ENCODE peak calls at places on chromosomes 13 and 19, in nine cellular contexts. One of them, this sample, is unnamed.

GRCh38 chr19:10870501-10870954 is 825 bp upstream of the CARM1 start:
- DNase-seq in left lung: no peak
- DNase-seq in iris pigment epithelial cell: no peak
- DNase-seq in tibial nerve: no peak
- DNase-seq in neuronal stem cell: no peak
- DNase-seq in T-cell: no peak
- DNase-seq in activated naive CD4-positive, alpha-beta T cell treated with anti-CD3 and anti-CD28 coated beads, Interleukin-2, amount 10 ng/mL, durations not matched to agents 7 days and 5 days: no peak
- DNase-seq in colonic mucosa: no peak
- DNase-seq in EH: no peak
- DNase-seq in this sample: no peak

GRCh38 chr13:51907040-51907732 is 45.4 kb downstream of the CCDC70 start:
- DNase-seq in activated naive CD4-positive, alpha-beta T cell treated with anti-CD3 and anti-CD28 coated beads, Interleukin-2, amount 10 ng/mL, durations not matched to agents 7 days and 5 days: no peak
- DNase-seq in T-cell: no peak
- DNase-seq in iris pigment epithelial cell: no peak
- DNase-seq in neuronal stem cell: no peak
- DNase-seq in tibial nerve: no peak
- DNase-seq in EH: no peak
- DNase-seq in colonic mucosa: no peak
- DNase-seq in left lung: no peak
- DNase-seq in this sample: no peak

GRCh38 chr13:26482451-26483197 is 74.9 kb upstream of the WASF3 start:
- DNase-seq in EH: peak
- DNase-seq in neuronal stem cell: peak
- DNase-seq in activated naive CD4-positive, alpha-beta T cell treated with anti-CD3 and anti-CD28 coated beads, Interleukin-2, amount 10 ng/mL, durations not matched to agents 7 days and 5 days: peak
- DNase-seq in tibial nerve: peak
- DNase-seq in iris pigment epithelial cell: peak
- DNase-seq in left lung: no peak
- DNase-seq in colonic mucosa: peak
- DNase-seq in T-cell: peak
- DNase-seq in this sample: peak

GRCh38 chr13:105638446-105638845 is 897.0 kb downstream of the EFNB2 start:
- DNase-seq in neuronal stem cell: no peak
- DNase-seq in activated naive CD4-positive, alpha-beta T cell treated with anti-CD3 and anti-CD28 coated beads, Interleukin-2, amount 10 ng/mL, durations not matched to agents 7 days and 5 days: no peak
- DNase-seq in T-cell: no peak
- DNase-seq in left lung: no peak
- DNase-seq in iris pigment epithelial cell: peak
- DNase-seq in tibial nerve: no peak
- DNase-seq in EH: no peak
- DNase-seq in colonic mucosa: no peak
- DNase-seq in this sample: no peak

GRCh38 chr13:85557651-85558050 is 241.6 kb downstream of the SLITRK6 start:
- DNase-seq in activated naive CD4-positive, alpha-beta T cell treated with anti-CD3 and anti-CD28 coated beads, Interleukin-2, amount 10 ng/mL, durations not matched to agents 7 days and 5 days: no peak
- DNase-seq in colonic mucosa: no peak
- DNase-seq in iris pigment epithelial cell: no peak
- DNase-seq in T-cell: no peak
- DNase-seq in neuronal stem cell: no peak
- DNase-seq in left lung: no peak
- DNase-seq in tibial nerve: no peak
- DNase-seq in EH: no peak
- DNase-seq in this sample: no peak

GRCh38 chr19:18049390-18049789 is 37.3 kb downstream of the IL12RB1 start:
- DNase-seq in activated naive CD4-positive, alpha-beta T cell treated with anti-CD3 and anti-CD28 coated beads, Interleukin-2, amount 10 ng/mL, durations not matched to agents 7 days and 5 days: no peak
- DNase-seq in colonic mucosa: peak
- DNase-seq in tibial nerve: peak
- DNase-seq in neuronal stem cell: no peak
- DNase-seq in left lung: peak
- DNase-seq in T-cell: no peak
- DNase-seq in EH: peak
- DNase-seq in iris pigment epithelial cell: peak
- DNase-seq in this sample: peak

GRCh38 chr13:76848596-76848995 is 37.6 kb downstream of the KCTD12 start:
- DNase-seq in tibial nerve: peak
- DNase-seq in T-cell: no peak
- DNase-seq in EH: no peak
- DNase-seq in neuronal stem cell: no peak
- DNase-seq in colonic mucosa: no peak
- DNase-seq in activated naive CD4-positive, alpha-beta T cell treated with anti-CD3 and anti-CD28 coated beads, Interleukin-2, amount 10 ng/mL, durations not matched to agents 7 days and 5 days: no peak
- DNase-seq in iris pigment epithelial cell: peak
- DNase-seq in left lung: no peak
- DNase-seq in this sample: peak

GRCh38 chr13:98370806-98371553 is 193.9 kb upstream of the RNF113B start:
- DNase-seq in EH: peak
- DNase-seq in tibial nerve: peak
- DNase-seq in neuronal stem cell: no peak
- DNase-seq in iris pigment epithelial cell: peak
- DNase-seq in T-cell: no peak
- DNase-seq in colonic mucosa: no peak
- DNase-seq in left lung: no peak
- DNase-seq in activated naive CD4-positive, alpha-beta T cell treated with anti-CD3 and anti-CD28 coated beads, Interleukin-2, amount 10 ng/mL, durations not matched to agents 7 days and 5 days: no peak
- DNase-seq in this sample: peak

GRCh38 chr13:43087960-43088580 is 64.7 kb downstream of the DNAJC15 start:
- DNase-seq in neuronal stem cell: no peak
- DNase-seq in colonic mucosa: no peak
- DNase-seq in tibial nerve: no peak
- DNase-seq in EH: peak
- DNase-seq in T-cell: no peak
- DNase-seq in iris pigment epithelial cell: peak
- DNase-seq in left lung: no peak
- DNase-seq in activated naive CD4-positive, alpha-beta T cell treated with anti-CD3 and anti-CD28 coated beads, Interleukin-2, amount 10 ng/mL, durations not matched to agents 7 days and 5 days: no peak
- DNase-seq in this sample: peak

GRCh38 chr19:8145969-8146368 is 3.4 kb downstream of the FBN3 start:
- DNase-seq in iris pigment epithelial cell: no peak
- DNase-seq in EH: no peak
- DNase-seq in neuronal stem cell: no peak
- DNase-seq in left lung: peak
- DNase-seq in activated naive CD4-positive, alpha-beta T cell treated with anti-CD3 and anti-CD28 coated beads, Interleukin-2, amount 10 ng/mL, durations not matched to agents 7 days and 5 days: no peak
- DNase-seq in tibial nerve: no peak
- DNase-seq in T-cell: no peak
- DNase-seq in colonic mucosa: no peak
- DNase-seq in this sample: no peak

GRCh38 chr13:42548731-42549554 is 25.0 kb upstream of the TNFSF11 start:
- DNase-seq in iris pigment epithelial cell: peak
- DNase-seq in left lung: no peak
- DNase-seq in colonic mucosa: no peak
- DNase-seq in EH: no peak
- DNase-seq in activated naive CD4-positive, alpha-beta T cell treated with anti-CD3 and anti-CD28 coated beads, Interleukin-2, amount 10 ng/mL, durations not matched to agents 7 days and 5 days: no peak
- DNase-seq in T-cell: no peak
- DNase-seq in neuronal stem cell: no peak
- DNase-seq in tibial nerve: no peak
- DNase-seq in this sample: peak

GRCh38 chr19:39413269-39413902 is 917 bp downstream of the PLEKHG2 start:
- DNase-seq in EH: peak
- DNase-seq in activated naive CD4-positive, alpha-beta T cell treated with anti-CD3 and anti-CD28 coated beads, Interleukin-2, amount 10 ng/mL, durations not matched to agents 7 days and 5 days: peak
- DNase-seq in tibial nerve: no peak
- DNase-seq in colonic mucosa: peak
- DNase-seq in left lung: peak
- DNase-seq in neuronal stem cell: no peak
- DNase-seq in iris pigment epithelial cell: peak
- DNase-seq in T-cell: no peak
- DNase-seq in this sample: peak

GRCh38 chr13:95535243-95535642 is 17.3 kb upstream of the CLDN10 start:
- DNase-seq in T-cell: no peak
- DNase-seq in activated naive CD4-positive, alpha-beta T cell treated with anti-CD3 and anti-CD28 coated beads, Interleukin-2, amount 10 ng/mL, durations not matched to agents 7 days and 5 days: no peak
- DNase-seq in EH: peak
- DNase-seq in neuronal stem cell: no peak
- DNase-seq in tibial nerve: no peak
- DNase-seq in iris pigment epithelial cell: peak
- DNase-seq in left lung: no peak
- DNase-seq in colonic mucosa: no peak
- DNase-seq in this sample: peak

GRCh38 chr13:77918391-77919261 is at the start of gene EDNRB:
- DNase-seq in T-cell: no peak
- DNase-seq in iris pigment epithelial cell: peak
- DNase-seq in activated naive CD4-positive, alpha-beta T cell treated with anti-CD3 and anti-CD28 coated beads, Interleukin-2, amount 10 ng/mL, durations not matched to agents 7 days and 5 days: peak
- DNase-seq in left lung: peak
- DNase-seq in neuronal stem cell: peak
- DNase-seq in colonic mucosa: peak
- DNase-seq in EH: no peak
- DNase-seq in tibial nerve: peak
- DNase-seq in this sample: peak

GRCh38 chr13:29861694-29862110 is 11.3 kb upstream of the UBL3 start:
- DNase-seq in iris pigment epithelial cell: peak
- DNase-seq in neuronal stem cell: no peak
- DNase-seq in activated naive CD4-positive, alpha-beta T cell treated with anti-CD3 and anti-CD28 coated beads, Interleukin-2, amount 10 ng/mL, durations not matched to agents 7 days and 5 days: no peak
- DNase-seq in colonic mucosa: no peak
- DNase-seq in T-cell: no peak
- DNase-seq in left lung: no peak
- DNase-seq in EH: peak
- DNase-seq in tibial nerve: no peak
- DNase-seq in this sample: peak

GRCh38 chr19:4566402-4567051 is 7.0 kb upstream of the SEMA6B start:
- DNase-seq in tibial nerve: no peak
- DNase-seq in EH: no peak
- DNase-seq in neuronal stem cell: no peak
- DNase-seq in left lung: no peak
- DNase-seq in iris pigment epithelial cell: no peak
- DNase-seq in activated naive CD4-positive, alpha-beta T cell treated with anti-CD3 and anti-CD28 coated beads, Interleukin-2, amount 10 ng/mL, durations not matched to agents 7 days and 5 days: no peak
- DNase-seq in colonic mucosa: no peak
- DNase-seq in T-cell: no peak
- DNase-seq in this sample: no peak

GRCh38 chr13:106958690-106959089 is 390.8 kb upstream of the ARGLU1 start:
- DNase-seq in tibial nerve: no peak
- DNase-seq in colonic mucosa: no peak
- DNase-seq in left lung: no peak
- DNase-seq in activated naive CD4-positive, alpha-beta T cell treated with anti-CD3 and anti-CD28 coated beads, Interleukin-2, amount 10 ng/mL, durations not matched to agents 7 days and 5 days: no peak
- DNase-seq in T-cell: no peak
- DNase-seq in neuronal stem cell: no peak
- DNase-seq in EH: no peak
- DNase-seq in iris pigment epithelial cell: no peak
- DNase-seq in this sample: no peak

GRCh38 chr13:90968510-90968909 is 379.0 kb upstream of the MIR17HG start:
- DNase-seq in left lung: no peak
- DNase-seq in iris pigment epithelial cell: peak
- DNase-seq in activated naive CD4-positive, alpha-beta T cell treated with anti-CD3 and anti-CD28 coated beads, Interleukin-2, amount 10 ng/mL, durations not matched to agents 7 days and 5 days: no peak
- DNase-seq in neuronal stem cell: peak
- DNase-seq in EH: no peak
- DNase-seq in T-cell: no peak
- DNase-seq in colonic mucosa: no peak
- DNase-seq in tibial nerve: no peak
- DNase-seq in this sample: no peak

GRCh38 chr13:43041368-43041921 is 18.1 kb downstream of the DNAJC15 start:
- DNase-seq in EH: no peak
- DNase-seq in neuronal stem cell: no peak
- DNase-seq in T-cell: no peak
- DNase-seq in colonic mucosa: no peak
- DNase-seq in activated naive CD4-positive, alpha-beta T cell treated with anti-CD3 and anti-CD28 coated beads, Interleukin-2, amount 10 ng/mL, durations not matched to agents 7 days and 5 days: no peak
- DNase-seq in tibial nerve: no peak
- DNase-seq in left lung: no peak
- DNase-seq in iris pigment epithelial cell: peak
- DNase-seq in this sample: no peak

GRCh38 chr13:27353166-27353583 is 71.2 kb upstream of the GTF3A start:
- DNase-seq in tibial nerve: no peak
- DNase-seq in T-cell: no peak
- DNase-seq in colonic mucosa: no peak
- DNase-seq in left lung: no peak
- DNase-seq in EH: peak
- DNase-seq in iris pigment epithelial cell: peak
- DNase-seq in neuronal stem cell: no peak
- DNase-seq in activated naive CD4-positive, alpha-beta T cell treated with anti-CD3 and anti-CD28 coated beads, Interleukin-2, amount 10 ng/mL, durations not matched to agents 7 days and 5 days: no peak
- DNase-seq in this sample: peak

GRCh38 chr19:48102870-48103751 is 7.5 kb downstream of the PLA2G4C start:
- DNase-seq in colonic mucosa: peak
- DNase-seq in EH: peak
- DNase-seq in left lung: no peak
- DNase-seq in neuronal stem cell: peak
- DNase-seq in iris pigment epithelial cell: peak
- DNase-seq in activated naive CD4-positive, alpha-beta T cell treated with anti-CD3 and anti-CD28 coated beads, Interleukin-2, amount 10 ng/mL, durations not matched to agents 7 days and 5 days: peak
- DNase-seq in T-cell: no peak
- DNase-seq in tibial nerve: no peak
- DNase-seq in this sample: peak

GRCh38 chr19:46328079-46328478 is 18.8 kb upstream of the PPP5C start:
- DNase-seq in activated naive CD4-positive, alpha-beta T cell treated with anti-CD3 and anti-CD28 coated beads, Interleukin-2, amount 10 ng/mL, durations not matched to agents 7 days and 5 days: no peak
- DNase-seq in tibial nerve: no peak
- DNase-seq in colonic mucosa: no peak
- DNase-seq in iris pigment epithelial cell: peak
- DNase-seq in left lung: no peak
- DNase-seq in T-cell: no peak
- DNase-seq in EH: peak
- DNase-seq in neuronal stem cell: no peak
- DNase-seq in this sample: no peak

GRCh38 chr13:84591444-84591843 is 709.2 kb upstream of the SLITRK1 start:
- DNase-seq in EH: no peak
- DNase-seq in left lung: no peak
- DNase-seq in neuronal stem cell: no peak
- DNase-seq in iris pigment epithelial cell: no peak
- DNase-seq in T-cell: no peak
- DNase-seq in activated naive CD4-positive, alpha-beta T cell treated with anti-CD3 and anti-CD28 coated beads, Interleukin-2, amount 10 ng/mL, durations not matched to agents 7 days and 5 days: no peak
- DNase-seq in tibial nerve: no peak
- DNase-seq in colonic mucosa: no peak
- DNase-seq in this sample: no peak

GRCh38 chr13:94061316-94061715 is 418.2 kb downstream of the DCT start:
- DNase-seq in left lung: no peak
- DNase-seq in colonic mucosa: no peak
- DNase-seq in T-cell: no peak
- DNase-seq in EH: peak
- DNase-seq in tibial nerve: no peak
- DNase-seq in iris pigment epithelial cell: peak
- DNase-seq in activated naive CD4-positive, alpha-beta T cell treated with anti-CD3 and anti-CD28 coated beads, Interleukin-2, amount 10 ng/mL, durations not matched to agents 7 days and 5 days: no peak
- DNase-seq in neuronal stem cell: no peak
- DNase-seq in this sample: peak

GRCh38 chr19:30420881-30421280 is 48.7 kb downstream of the ZNF536 start:
- DNase-seq in iris pigment epithelial cell: no peak
- DNase-seq in activated naive CD4-positive, alpha-beta T cell treated with anti-CD3 and anti-CD28 coated beads, Interleukin-2, amount 10 ng/mL, durations not matched to agents 7 days and 5 days: no peak
- DNase-seq in colonic mucosa: no peak
- DNase-seq in left lung: no peak
- DNase-seq in tibial nerve: no peak
- DNase-seq in T-cell: no peak
- DNase-seq in neuronal stem cell: no peak
- DNase-seq in EH: no peak
- DNase-seq in this sample: no peak

GRCh38 chr13:96428904-96429303 is 339.0 kb downstream of the HS6ST3 start:
- DNase-seq in T-cell: no peak
- DNase-seq in activated naive CD4-positive, alpha-beta T cell treated with anti-CD3 and anti-CD28 coated beads, Interleukin-2, amount 10 ng/mL, durations not matched to agents 7 days and 5 days: no peak
- DNase-seq in iris pigment epithelial cell: no peak
- DNase-seq in tibial nerve: no peak
- DNase-seq in EH: no peak
- DNase-seq in left lung: no peak
- DNase-seq in neuronal stem cell: no peak
- DNase-seq in colonic mucosa: no peak
- DNase-seq in this sample: no peak

GRCh38 chr13:109483369-109483768 is 303.0 kb downstream of the IRS2 start:
- DNase-seq in colonic mucosa: no peak
- DNase-seq in iris pigment epithelial cell: no peak
- DNase-seq in T-cell: no peak
- DNase-seq in activated naive CD4-positive, alpha-beta T cell treated with anti-CD3 and anti-CD28 coated beads, Interleukin-2, amount 10 ng/mL, durations not matched to agents 7 days and 5 days: no peak
- DNase-seq in neuronal stem cell: no peak
- DNase-seq in EH: no peak
- DNase-seq in left lung: no peak
- DNase-seq in tibial nerve: no peak
- DNase-seq in this sample: no peak

GRCh38 chr19:2246801-2247361 is 2.2 kb upstream of the AMH start:
- DNase-seq in colonic mucosa: no peak
- DNase-seq in iris pigment epithelial cell: peak
- DNase-seq in neuronal stem cell: no peak
- DNase-seq in activated naive CD4-positive, alpha-beta T cell treated with anti-CD3 and anti-CD28 coated beads, Interleukin-2, amount 10 ng/mL, durations not matched to agents 7 days and 5 days: no peak
- DNase-seq in tibial nerve: no peak
- DNase-seq in left lung: no peak
- DNase-seq in T-cell: no peak
- DNase-seq in EH: peak
- DNase-seq in this sample: peak

GRCh38 chr13:89514534-89515312 is 1832.8 kb upstream of the MIR17HG start:
- DNase-seq in tibial nerve: no peak
- DNase-seq in iris pigment epithelial cell: peak
- DNase-seq in EH: no peak
- DNase-seq in neuronal stem cell: peak
- DNase-seq in colonic mucosa: no peak
- DNase-seq in T-cell: no peak
- DNase-seq in activated naive CD4-positive, alpha-beta T cell treated with anti-CD3 and anti-CD28 coated beads, Interleukin-2, amount 10 ng/mL, durations not matched to agents 7 days and 5 days: no peak
- DNase-seq in left lung: no peak
- DNase-seq in this sample: peak

GRCh38 chr19:23273022-23273593 is 22.9 kb upstream of the ZNF724 start:
- DNase-seq in neuronal stem cell: no peak
- DNase-seq in tibial nerve: no peak
- DNase-seq in colonic mucosa: peak
- DNase-seq in iris pigment epithelial cell: no peak
- DNase-seq in activated naive CD4-positive, alpha-beta T cell treated with anti-CD3 and anti-CD28 coated beads, Interleukin-2, amount 10 ng/mL, durations not matched to agents 7 days and 5 days: no peak
- DNase-seq in EH: no peak
- DNase-seq in T-cell: no peak
- DNase-seq in left lung: no peak
- DNase-seq in this sample: peak

GRCh38 chr19:8423821-8424223 is 10.7 kb downstream of the MARCHF2 start:
- DNase-seq in tibial nerve: peak
- DNase-seq in T-cell: no peak
- DNase-seq in activated naive CD4-positive, alpha-beta T cell treated with anti-CD3 and anti-CD28 coated beads, Interleukin-2, amount 10 ng/mL, durations not matched to agents 7 days and 5 days: no peak
- DNase-seq in left lung: peak
- DNase-seq in colonic mucosa: peak
- DNase-seq in neuronal stem cell: peak
- DNase-seq in iris pigment epithelial cell: peak
- DNase-seq in EH: peak
- DNase-seq in this sample: peak

This sample was measured in fibroblast of the aortic adventitia.